ENCODE peak calls at places on chromosomes 1 and 21, in eight cellular contexts. R is tibial nerve, G is cardiac fibroblast, A is HL-60, X is upper lobe of left lung, H is fibroblast of the aortic adventitia, L is foreskin fibroblast, D is IMR-90. O is an unnamed sample.

GRCh38 chr21:27954806-27955205 is 987.9 kb upstream of the ADAMTS5 start:
- DNase-seq in R (no peak), G (peak), A (no peak), X (no peak), H (no peak), L (peak), D (peak), O (no peak)

GRCh38 chr21:18741954-18742353 is 338.4 kb upstream of the TMPRSS15 start:
- DNase-seq in R (no peak), G (no peak), A (no peak), X (no peak), H (no peak), L (no peak), D (no peak), O (no peak)

GRCh38 chr21:44482581-44483287 is 27.4 kb downstream of the LRRC3 start:
- DNase-seq in R (no peak), G (no peak), A (no peak), X (no peak), H (no peak), L (no peak), D (no peak), O (no peak)

GRCh38 chr1:214277704-214278635 is 3.0 kb upstream of the SMYD2 start:
- DNase-seq in R (no peak), G (peak), A (no peak), X (no peak), H (peak), L (no peak), D (peak), O (no peak)

GRCh38 chr1:173648880-173649605 is 13.9 kb downstream of the TEX50 start:
- DNase-seq in R (no peak), G (no peak), A (no peak), X (no peak), H (no peak), L (peak), D (no peak), O (no peak)

GRCh38 chr1:118335372-118335771 is 150.3 kb upstream of the SPAG17 start:
- DNase-seq in R (no peak), G (peak), A (no peak), X (no peak), H (no peak), L (no peak), D (peak), O (peak)

GRCh38 chr1:92066321-92066720 is 8.9 kb downstream of the SETSIP start:
- DNase-seq in R (no peak), G (no peak), A (no peak), X (no peak), H (no peak), L (no peak), D (no peak), O (no peak)

GRCh38 chr1:161021168-161021958 is 411 bp upstream of the F11R start:
- DNase-seq in R (no peak), G (peak), A (peak), X (peak), H (no peak), L (peak), D (peak), O (peak)

GRCh38 chr21:42609806-42610205 is 43.6 kb upstream of the PDE9A start:
- DNase-seq in R (no peak), G (no peak), A (no peak), X (peak), H (no peak), L (no peak), D (no peak), O (peak)

GRCh38 chr1:39122056-39122455 is 82.4 kb upstream of the MACF1 start:
- DNase-seq in R (no peak), G (no peak), A (no peak), X (no peak), H (no peak), L (no peak), D (no peak), O (no peak)

GRCh38 chr1:15412843-15413242 is 3.2 kb downstream of the EFHD2 start:
- DNase-seq in R (no peak), G (no peak), A (no peak), X (no peak), H (no peak), L (no peak), D (no peak), O (no peak)

GRCh38 chr1:181551249-181551648 is 67.9 kb downstream of the CACNA1E start:
- DNase-seq in R (no peak), G (no peak), A (no peak), X (no peak), H (peak), L (no peak), D (no peak), O (no peak)

GRCh38 chr1:72207059-72207458 is 75.3 kb downstream of the NEGR1 start:
- DNase-seq in R (no peak), G (no peak), A (no peak), X (no peak), H (no peak), L (no peak), D (no peak), O (no peak)

GRCh38 chr1:199410462-199410861 is 617.0 kb upstream of the NR5A2 start:
- DNase-seq in R (no peak), G (no peak), A (no peak), X (no peak), H (no peak), L (no peak), D (no peak), O (no peak)

GRCh38 chr1:74432325-74432724 is 80.1 kb downstream of the LRRC53 start:
- DNase-seq in R (no peak), G (no peak), A (no peak), X (no peak), H (no peak), L (no peak), D (no peak), O (no peak)

GRCh38 chr1:231499148-231499763 is 29.2 kb upstream of the TSNAX start:
- DNase-seq in R (no peak), G (no peak), A (no peak), X (no peak), H (no peak), L (no peak), D (no peak), O (no peak)

GRCh38 chr1:14517813-14518180 is 80.7 kb upstream of the KAZN start:
- DNase-seq in R (no peak), G (no peak), A (no peak), X (no peak), H (no peak), L (no peak), D (no peak), O (peak)

GRCh38 chr1:229759037-229759435 is 133.0 kb downstream of the URB2 start:
- DNase-seq in R (no peak), G (no peak), A (no peak), X (no peak), H (peak), L (peak), D (peak), O (no peak)

GRCh38 chr1:216688127-216688657 is 35.0 kb downstream of the ESRRG start:
- DNase-seq in R (no peak), G (no peak), A (no peak), X (no peak), H (no peak), L (no peak), D (no peak), O (no peak)

GRCh38 chr1:16032388-16033100 is 10.7 kb downstream of the CLCNKA start:
- DNase-seq in R (peak), G (peak), A (peak), X (peak), H (peak), L (peak), D (peak), O (peak)

GRCh38 chr1:58451560-58452211 is 94.8 kb downstream of the OMA1 start:
- DNase-seq in R (no peak), G (no peak), A (no peak), X (no peak), H (no peak), L (no peak), D (no peak), O (no peak)

GRCh38 chr21:27817061-27817460 is 850.2 kb upstream of the ADAMTS5 start:
- DNase-seq in R (no peak), G (peak), A (no peak), X (no peak), H (peak), L (no peak), D (no peak), O (no peak)

GRCh38 chr1:235872270-235872669 is 5.6 kb upstream of the LYST start:
- DNase-seq in R (no peak), G (no peak), A (no peak), X (no peak), H (no peak), L (no peak), D (no peak), O (no peak)

GRCh38 chr1:207414606-207415108 is 39.5 kb upstream of the CR2 start:
- DNase-seq in R (no peak), G (no peak), A (peak), X (no peak), H (no peak), L (no peak), D (no peak), O (peak)

GRCh38 chr1:61588736-61589381 is 136.1 kb downstream of the TM2D1 start:
- DNase-seq in R (no peak), G (peak), A (no peak), X (peak), H (peak), L (peak), D (peak), O (peak)

GRCh38 chr1:173869108-173869359 is 854 bp downstream of the ZBTB37 start:
- DNase-seq in R (no peak), G (no peak), A (no peak), X (no peak), H (no peak), L (no peak), D (no peak), O (no peak)

GRCh38 chr1:234971586-234972297 is 156.9 kb downstream of the TOMM20 start:
- DNase-seq in R (no peak), G (no peak), A (no peak), X (no peak), H (no peak), L (no peak), D (no peak), O (peak)

DNA sequence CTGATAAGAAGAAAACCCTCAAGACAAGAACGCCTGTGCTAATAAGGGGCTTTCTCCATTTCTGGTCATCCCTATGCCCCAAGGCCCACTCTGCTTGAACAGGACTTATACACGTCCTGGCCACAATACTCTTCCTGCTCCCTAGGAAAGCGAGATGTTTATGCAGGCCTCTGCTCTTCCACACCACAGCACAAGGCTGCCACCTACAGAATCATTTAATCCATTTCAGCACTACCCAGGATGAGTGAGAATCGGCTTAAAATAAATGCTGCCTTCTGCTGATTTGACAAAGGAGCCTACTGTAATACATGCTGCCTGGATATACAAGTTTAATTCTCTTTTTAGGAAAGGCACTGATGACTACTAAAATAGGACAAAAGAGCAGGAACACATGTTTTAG is 29.4 kb downstream of the FRRS1 start:
- DNase-seq in R (no peak), G (peak), A (no peak), X (no peak), H (peak), L (peak), D (peak), O (peak)
- TF ChIP-seq CTCF in R (peak), G (peak), A (no peak), X (peak), H (peak), L (peak), D (peak), O (no peak)

GRCh38 chr1:67830226-67830625 is 3.0 kb downstream of the GNG12 start:
- DNase-seq in R (no peak), G (peak), A (no peak), X (no peak), H (peak), L (no peak), D (no peak), O (no peak)
- H3K4me3 ChIP-seq in R (no peak), G (no peak), A (no peak), X (no peak), H (peak), L (no peak), D (no peak), O (no peak)

GRCh38 chr1:196060539-196060938 is 547.7 kb downstream of the KCNT2 start:
- DNase-seq in R (no peak), G (no peak), A (no peak), X (no peak), H (no peak), L (no peak), D (no peak), O (no peak)

GRCh38 chr1:196063952-196064351 is 544.3 kb downstream of the KCNT2 start:
- DNase-seq in R (no peak), G (no peak), A (no peak), X (no peak), H (no peak), L (no peak), D (no peak), O (no peak)

GRCh38 chr1:196056966-196057365 is 551.3 kb downstream of the KCNT2 start:
- DNase-seq in R (no peak), G (no peak), A (no peak), X (no peak), H (no peak), L (no peak), D (no peak), O (no peak)

GRCh38 chr1:196063307-196063706 is 544.9 kb downstream of the KCNT2 start:
- DNase-seq in R (no peak), G (no peak), A (no peak), X (no peak), H (peak), L (peak), D (peak), O (no peak)

GRCh38 chr1:196059210-196059609 is 549.0 kb downstream of the KCNT2 start:
- DNase-seq in R (no peak), G (no peak), A (no peak), X (no peak), H (no peak), L (no peak), D (no peak), O (no peak)
- TF ChIP-seq CTCF in R (no peak), G (no peak), A (no peak), X (no peak), H (no peak), L (no peak), D (no peak), O (no peak)

GRCh38 chr1:82565546-82565945 is 764.8 kb downstream of the ADGRL2 start:
- DNase-seq in R (no peak), G (peak), A (no peak), X (no peak), H (peak), L (peak), D (peak), O (no peak)
- H3K4me3 ChIP-seq in R (no peak), G (no peak), A (no peak), X (no peak), H (no peak), L (no peak), D (no peak), O (no peak)

O was measured in GM12865.